ENCODE peak calls at places on chromosomes 13 and 19, in six cellular contexts. Q, X, J, N, M and F are unnamed samples.

GRCh38 chr13:84925443-84925842 is 873.8 kb downstream of the SLITRK6 start:
- DNase-seq in Q (no peak), X (no peak), J (peak; percentile 6), N (no peak), M (no peak), F (no peak)

GRCh38 chr13:74866151-74866550 is 615.8 kb downstream of the TBC1D4 start:
- DNase-seq in Q (no peak), X (no peak), J (no peak), N (no peak), M (no peak), F (no peak)

GRCh38 chr13:98706446-98707110 is 45.9 kb downstream of the SLC15A1 start:
- DNase-seq in Q (no peak), X (no peak), J (peak; percentile 6), N (no peak), M (no peak), F (no peak)

GRCh38 chr19:1868971-1869370 is 5.6 kb upstream of the KLF16 start:
- DNase-seq in Q (no peak), X (no peak), J (no peak), N (no peak), M (no peak), F (no peak)

GRCh38 chr13:97028441-97029299 is 34.4 kb upstream of the OXGR1 start:
- DNase-seq in Q (peak; percentile 48), X (no peak), J (peak; percentile 78), N (peak; percentile 44), M (peak; percentile 26), F (peak; percentile 81)

GRCh38 chr19:34173145-34173956 is 1.0 kb downstream of the LSM14A start:
- DNase-seq in Q (peak; percentile 34), X (peak; percentile 19), J (peak; percentile 57), N (peak; percentile 57), M (peak; percentile 21), F (peak; percentile 38)

GRCh38 chr13:39209731-39210633 is 171.7 kb downstream of the NHLRC3 start:
- DNase-seq in Q (no peak), X (no peak), J (no peak), N (no peak), M (no peak), F (no peak)

GRCh38 chr19:48715276-48715675 is 4.2 kb downstream of the MAMSTR start:
- DNase-seq in Q (no peak), X (no peak), J (no peak), N (peak; percentile 58), M (no peak), F (no peak)

GRCh38 chr19:4719499-4719866 is 4.2 kb downstream of the DPP9 start:
- DNase-seq in Q (no peak), X (no peak), J (no peak), N (no peak), M (no peak), F (no peak)

GRCh38 chr13:32446778-32447465 is 19.0 kb upstream of the N4BP2L1 start:
- DNase-seq in Q (no peak), X (no peak), J (no peak), N (no peak), M (no peak), F (no peak)

GRCh38 chr19:4456566-4456842 is 1.1 kb downstream of the UBXN6 start:
- DNase-seq in Q (peak; percentile 19), X (no peak), J (peak; percentile 42), N (no peak), M (no peak), F (peak; percentile 44)

GRCh38 chr19:47247308-47247990 is 8.9 kb upstream of the CCDC9 start:
- DNase-seq in Q (peak; percentile 86), X (peak; percentile 75), J (peak; percentile 81), N (peak; percentile 87), M (peak; percentile 69), F (peak; percentile 78)
- TF ChIP-seq CTCF in Q (peak; percentile 95), X (peak; percentile 57), J (peak; percentile 86), N (peak; percentile 79), M (peak; percentile 91), F (peak; percentile 96)

GRCh38 chr13:48977973-48978372 is 2.3 kb downstream of the FNDC3A start:
- DNase-seq in Q (no peak), X (no peak), J (no peak), N (no peak), M (no peak), F (no peak)

GRCh38 chr13:48975926-48976676 is 389 bp downstream of the FNDC3A start:
- DNase-seq in Q (peak; percentile 80), X (peak; percentile 79), J (peak; percentile 83), N (peak; percentile 86), M (peak; percentile 89), F (peak; percentile 75)

GRCh38 chr13:48976677-48977625 is 1.2 kb downstream of the FNDC3A start:
- DNase-seq in Q (no peak), X (no peak), J (peak; percentile 27), N (no peak), M (peak; percentile 65), F (no peak)

GRCh38 chr13:48973845-48974431 is 1.8 kb upstream of the FNDC3A start:
- DNase-seq in Q (no peak), X (no peak), J (no peak), N (no peak), M (no peak), F (no peak)

GRCh38 chr13:48975101-48975925 is at the start of gene FNDC3A:
- DNase-seq in Q (peak; percentile 80), X (peak; percentile 82), J (peak; percentile 50), N (peak; percentile 88), M (peak; percentile 73), F (peak; percentile 73)
- TF ChIP-seq CTCF in Q (no peak), X (no peak), J (no peak), N (no peak), M (no peak), F (no peak)

GRCh38 chr13:62356977-62357376 is 941.3 kb upstream of the PCDH20 start:
- DNase-seq in Q (no peak), X (no peak), J (no peak), N (no peak), M (no peak), F (no peak)

GRCh38 chr13:62360609-62361008 is 945.0 kb upstream of the PCDH20 start:
- DNase-seq in Q (no peak), X (no peak), J (no peak), N (no peak), M (no peak), F (no peak)

GRCh38 chr13:62358646-62358932 is 942.9 kb upstream of the PCDH20 start:
- DNase-seq in Q (no peak), X (no peak), J (no peak), N (no peak), M (no peak), F (no peak)

DNA sequence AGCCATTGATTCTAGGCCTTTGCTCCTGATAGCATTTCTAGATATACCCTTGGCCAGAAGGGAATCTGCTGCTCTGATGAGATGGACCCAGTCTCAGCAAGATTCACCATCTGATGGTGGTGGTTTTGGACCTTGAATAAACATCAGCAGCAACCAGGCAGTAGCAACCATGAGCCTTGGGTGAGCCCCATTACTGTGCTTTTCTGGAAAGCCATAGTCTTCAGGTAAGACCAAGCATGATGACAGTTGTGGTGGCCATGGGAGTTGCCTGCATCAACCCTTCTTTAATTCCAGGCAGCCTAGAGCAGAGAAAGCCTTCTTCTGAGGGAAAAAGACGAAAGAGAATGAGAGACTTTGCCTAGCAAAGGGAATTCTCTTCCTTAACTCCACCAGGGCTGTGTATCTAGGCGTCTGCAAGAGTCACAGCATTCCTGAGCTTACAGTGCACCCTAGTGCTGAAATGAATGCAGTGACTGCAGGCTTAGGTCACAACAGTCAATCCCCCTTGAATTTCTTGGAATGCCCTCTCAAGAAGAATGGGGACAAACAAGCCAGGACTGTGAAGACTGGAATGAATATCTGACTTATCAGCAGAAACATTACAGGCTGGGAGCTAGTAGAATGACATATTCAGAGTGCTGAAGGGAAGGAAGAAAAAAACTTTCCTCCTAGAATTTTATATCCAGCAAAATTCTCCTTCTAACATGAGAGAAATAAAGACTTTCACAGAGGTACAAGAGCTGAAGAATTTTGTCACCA is 942.4 kb upstream of the PCDH20 start:
- DNase-seq in Q (no peak), X (no peak), J (peak; percentile 74), N (no peak), M (no peak), F (peak; percentile 65)
- TF ChIP-seq CTCF in Q (no peak), X (no peak), J (peak; percentile 78), N (no peak), M (no peak), F (peak; percentile 35)

DNA sequence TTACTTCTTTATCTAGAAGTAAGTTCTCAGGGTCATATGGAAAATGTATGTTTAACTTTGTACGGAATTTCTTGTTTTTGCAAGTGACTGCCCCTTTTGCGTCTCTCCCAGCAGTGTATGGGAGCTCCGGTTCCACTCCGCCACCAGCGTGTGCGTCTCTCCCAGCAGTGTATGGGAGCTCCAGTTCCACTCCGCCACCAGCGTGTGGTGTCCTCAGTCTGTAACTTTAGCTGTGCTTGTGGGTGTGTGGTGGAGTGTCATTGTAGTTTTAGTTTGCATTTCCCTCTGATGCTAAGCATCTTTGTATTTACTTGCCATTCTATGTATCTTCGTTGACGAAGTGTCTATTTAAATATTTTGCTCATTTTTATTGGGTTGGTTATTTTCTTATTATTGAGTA is 2.4 kb downstream of the CUL4A start:
- DNase-seq in Q (no peak), X (no peak), J (no peak), N (no peak), M (no peak), F (peak; percentile 46)
- TF ChIP-seq CTCF in Q (no peak), X (no peak), J (no peak), N (no peak), M (no peak), F (no peak)

DNA sequence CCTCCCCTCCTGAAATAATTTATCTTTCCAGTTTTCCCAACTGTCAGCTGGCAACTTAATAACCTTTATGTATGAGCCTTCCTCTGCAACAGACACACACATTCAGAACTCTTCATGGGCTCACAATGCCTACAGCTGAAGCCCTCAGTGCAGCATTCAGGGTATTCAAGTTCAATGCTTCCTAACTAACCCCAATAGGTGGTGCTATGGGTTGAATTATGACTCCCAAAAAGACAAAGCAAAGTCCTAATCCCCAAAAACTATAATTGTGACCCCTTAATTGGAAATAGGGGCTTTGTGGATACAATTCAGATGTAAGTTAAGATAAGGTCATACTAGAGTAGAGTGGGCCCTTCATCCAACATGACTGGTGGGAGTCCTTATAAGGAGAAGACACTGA is 202.2 kb downstream of the SUCLA2 start:
- DNase-seq in Q (no peak), X (no peak), J (peak; percentile 48), N (no peak), M (no peak), F (no peak)
- TF ChIP-seq CTCF in Q (no peak), X (no peak), J (peak; percentile 24), N (no peak), M (no peak), F (no peak)

GRCh38 chr13:45340422-45341033 is 455 bp downstream of the TPT1 start:
- DNase-seq in Q (peak; percentile 94), X (peak; percentile 70), J (peak; percentile 91), N (peak; percentile 96), M (peak; percentile 87), F (peak; percentile 90)
- TF ChIP-seq CTCF in Q (peak; percentile 46), X (no peak), J (peak; percentile 35), N (peak; percentile 72), M (peak; percentile 48), F (peak; percentile 49)